ENCODE peak calls at places on chromosomes 5 and 9, in seven cellular contexts. W, Q, D, P, R, O and V are unnamed samples.

GRCh38 chr5:125199968-125200841 is 453.8 kb upstream of the ZNF608 start:
- DNase-seq in W (no peak), Q (no peak), D (no peak), P (peak; percentile 18), R (no peak), O (no peak), V (peak; percentile 78)

GRCh38 chr5:88675758-88676636 is 207.0 kb downstream of the MEF2C start:
- DNase-seq in W (no peak), Q (no peak), D (peak; percentile 88), P (no peak), R (no peak), O (peak; percentile 77), V (peak; percentile 53)

GRCh38 chr5:57889558-57889957 is 406.9 kb upstream of the ACTBL2 start:
- DNase-seq in W (no peak), Q (peak; percentile 47), D (no peak), P (no peak), R (no peak), O (peak; percentile 85), V (peak; percentile 15)

GRCh38 chr5:138032028-138032571 is 779 bp downstream of the FAM13B start:
- DNase-seq in W (peak; percentile 73), Q (peak; percentile 67), D (peak; percentile 76), P (peak; percentile 51), R (peak; percentile 39), O (peak; percentile 72), V (no peak)

GRCh38 chr5:137758719-137759312 is 4.7 kb upstream of the HNRNPA0 start:
- DNase-seq in W (no peak), Q (no peak), D (no peak), P (no peak), R (no peak), O (no peak), V (no peak)

GRCh38 chr9:98226516-98226915 is 28.9 kb downstream of the TBC1D2 start:
- DNase-seq in W (no peak), Q (no peak), D (no peak), P (no peak), R (no peak), O (no peak), V (no peak)

GRCh38 chr9:105243015-105243686 is 1.3 kb upstream of the SLC44A1 start:
- DNase-seq in W (no peak), Q (no peak), D (no peak), P (no peak), R (no peak), O (peak; percentile 51), V (peak; percentile 4)

GRCh38 chr9:74458832-74459231 is 38.3 kb upstream of the RORB start:
- DNase-seq in W (no peak), Q (no peak), D (no peak), P (no peak), R (no peak), O (no peak), V (no peak)

GRCh38 chr9:98081477-98082219 is 25.1 kb downstream of the NANS start:
- DNase-seq in W (no peak), Q (no peak), D (peak; percentile 35), P (peak; percentile 39), R (no peak), O (peak; percentile 79), V (no peak)

GRCh38 chr9:84781431-84781830 is 111.9 kb downstream of the NTRK2 start:
- DNase-seq in W (no peak), Q (no peak), D (no peak), P (no peak), R (no peak), O (no peak), V (peak; percentile 38)

GRCh38 chr5:129904667-129905466 is 602 bp downstream of the CHSY3 start:
- DNase-seq in W (peak; percentile 19), Q (peak; percentile 18), D (no peak), P (peak; percentile 14), R (no peak), O (peak; percentile 13), V (peak; percentile 62)

GRCh38 chr5:20113031-20113685 is 125.2 kb upstream of the CDH18 start:
- DNase-seq in W (no peak), Q (no peak), D (no peak), P (no peak), R (no peak), O (no peak), V (no peak)

GRCh38 chr5:60066502-60066901 is 173.0 kb upstream of the PDE4D start:
- DNase-seq in W (no peak), Q (no peak), D (no peak), P (no peak), R (no peak), O (no peak), V (no peak)

GRCh38 chr9:124217839-124218437 is 39.8 kb upstream of the NEK6 start:
- DNase-seq in W (no peak), Q (no peak), D (no peak), P (no peak), R (no peak), O (no peak), V (no peak)

GRCh38 chr9:135069556-135070197 is 17.8 kb upstream of the OLFM1 start:
- DNase-seq in W (no peak), Q (no peak), D (no peak), P (no peak), R (peak; percentile 5), O (no peak), V (peak; percentile 17)

GRCh38 chr5:176587398-176587797 is 22.6 kb downstream of the GPRIN1 start:
- DNase-seq in W (no peak), Q (no peak), D (no peak), P (no peak), R (no peak), O (no peak), V (no peak)

GRCh38 chr9:92607773-92608172 is 62.2 kb downstream of the IPPK start:
- DNase-seq in W (no peak), Q (no peak), D (no peak), P (no peak), R (no peak), O (no peak), V (no peak)

GRCh38 chr9:89359018-89359417 is 40.7 kb downstream of the SECISBP2 start:
- DNase-seq in W (no peak), Q (no peak), D (no peak), P (no peak), R (no peak), O (no peak), V (peak; percentile 40)

GRCh38 chr9:93143830-93144530 is 9.9 kb upstream of the NINJ1 start:
- DNase-seq in W (no peak), Q (no peak), D (no peak), P (no peak), R (no peak), O (peak; percentile 43), V (no peak)

GRCh38 chr9:15121591-15121990 is 185.4 kb downstream of the TTC39B start:
- DNase-seq in W (no peak), Q (no peak), D (no peak), P (no peak), R (no peak), O (no peak), V (no peak)

GRCh38 chr9:91558879-91559278 is 135.2 kb upstream of the NFIL3 start:
- DNase-seq in W (no peak), Q (no peak), D (no peak), P (no peak), R (no peak), O (no peak), V (no peak)
- TF ChIP-seq CTCF in W (no peak), Q (no peak), D (no peak), P (no peak), R (no peak), O (no peak), V (no peak)

GRCh38 chr5:56545016-56545415 is 270.3 kb upstream of the MAP3K1 start:
- DNase-seq in W (no peak), Q (no peak), D (no peak), P (no peak), R (no peak), O (no peak), V (no peak)

GRCh38 chr5:56552612-56553268 is 262.6 kb upstream of the MAP3K1 start:
- DNase-seq in W (no peak), Q (no peak), D (no peak), P (no peak), R (no peak), O (no peak), V (no peak)

GRCh38 chr5:56549096-56549886 is 266.1 kb upstream of the MAP3K1 start:
- DNase-seq in W (no peak), Q (no peak), D (no peak), P (no peak), R (no peak), O (no peak), V (no peak)

DNA sequence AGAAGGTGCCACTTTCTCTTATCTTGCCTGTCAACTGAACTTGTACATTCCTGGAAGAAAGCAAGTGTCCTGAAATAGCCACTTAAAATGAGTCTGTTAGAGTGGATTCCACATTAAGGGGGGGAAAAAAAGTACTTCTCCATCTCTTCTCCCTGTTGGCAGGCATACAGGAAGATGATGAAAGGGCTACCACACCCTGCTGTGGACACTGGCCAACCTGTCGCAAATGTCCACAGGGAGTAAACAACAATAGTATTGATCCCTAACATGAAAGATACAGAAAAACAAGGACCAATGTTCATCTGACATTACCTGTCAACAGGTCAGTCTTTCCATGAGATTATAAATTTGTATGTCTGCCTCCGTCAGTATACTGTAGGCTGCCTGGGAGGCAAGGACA is 265.1 kb upstream of the MAP3K1 start:
- DNase-seq in W (no peak), Q (no peak), D (no peak), P (no peak), R (no peak), O (no peak), V (no peak)
- H3K36me3 ChIP-seq in W (no peaks in the 10 kb centered on the region), Q (no peaks in the 10 kb centered on the region), D (no peaks in the 10 kb centered on the region), P (no peaks in the 10 kb centered on the region), R (no peaks in the 10 kb centered on the region), O (no peaks in the 10 kb centered on the region), V (no peaks in the 10 kb centered on the region)

DNA sequence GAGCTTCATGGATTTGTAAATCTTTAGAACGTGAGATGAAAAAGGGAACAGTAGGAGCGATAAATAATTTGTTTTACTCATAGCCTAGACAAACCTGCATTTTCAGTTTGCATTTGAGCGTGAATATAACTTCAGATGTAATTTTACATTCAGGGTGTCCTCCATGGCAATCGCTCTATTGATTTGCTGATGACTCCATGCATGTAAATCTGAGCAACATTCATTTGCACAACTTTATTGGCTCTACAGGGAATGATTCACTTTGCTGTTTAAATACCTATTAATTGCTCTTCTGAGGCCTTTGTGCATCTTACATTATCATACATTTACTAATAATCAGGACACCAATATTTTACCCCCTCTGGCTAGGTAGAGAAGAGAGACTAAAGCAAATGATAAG is 122.2 kb downstream of the EGFLAM start:
- DNase-seq in W (no peak), Q (no peak), D (no peak), P (no peak), R (no peak), O (no peak), V (no peak)
- H3K4me3 ChIP-seq in W (no peak overlapping the region), Q (no peak overlapping the region), D (no peak overlapping the region), P (no peak overlapping the region), R (no peak overlapping the region), O (no peak overlapping the region), V (no peak overlapping the region)

GRCh38 chr9:136550439-136551085 is 4.7 kb upstream of the NOTCH1 start:
- DNase-seq in W (peak; percentile 18), Q (no peak), D (no peak), P (no peak), R (no peak), O (no peak), V (no peak)

GRCh38 chr9:136549010-136549980 is 3.4 kb upstream of the NOTCH1 start:
- DNase-seq in W (no peak), Q (no peak), D (no peak), P (no peak), R (no peak), O (no peak), V (no peak)

GRCh38 chr9:136553581-136553980 is 7.7 kb upstream of the NOTCH1 start:
- DNase-seq in W (no peak), Q (no peak), D (no peak), P (no peak), R (no peak), O (no peak), V (no peak)

GRCh38 chr9:136552117-136552685 is 6.4 kb upstream of the NOTCH1 start:
- DNase-seq in W (peak; percentile 26), Q (no peak), D (no peak), P (peak; percentile 64), R (no peak), O (no peak), V (no peak)

GRCh38 chr9:136551401-136552116 is 5.7 kb upstream of the NOTCH1 start:
- DNase-seq in W (peak; percentile 78), Q (peak; percentile 80), D (peak; percentile 82), P (peak; percentile 92), R (peak; percentile 67), O (peak; percentile 75), V (peak; percentile 70)
- TF ChIP-seq CTCF in W (no peak), Q (no peak), D (no peak), P (no peak), R (no peak), O (no peak), V (no peak)